ENCODE peak calls at places on chromosomes 7 and 10, in ten cellular contexts. D, X, O, I, P, U, M, S, B and V are unnamed samples.

GRCh38 chr7:140316165-140316661 is 82.1 kb downstream of the SLC37A3 start:
- DNase-seq in D (peak; percentile 93), X (peak; percentile 81), O (peak; percentile 69), I (no peak), P (no peak), U (no peak), M (no peak), S (no peak), B (peak; percentile 87), V (peak; percentile 94)

GRCh38 chr7:133230591-133231194 is 22.2 kb upstream of the EXOC4 start:
- DNase-seq in D (no peak), X (peak; percentile 64), O (peak; percentile 35), I (no peak), P (peak; percentile 52), U (peak; percentile 65), M (peak; percentile 36), S (no peak), B (no peak), V (no peak)

GRCh38 chr7:37915438-37915837 is 1.2 kb downstream of the SFRP4 start:
- DNase-seq in D (no peak), X (no peak), O (peak; percentile 10), I (no peak), P (peak; percentile 49), U (no peak), M (no peak), S (no peak), B (no peak), V (no peak)

GRCh38 chr10:132429281-132430230 is 32.6 kb downstream of the PWWP2B start:
- DNase-seq in D (no peak), X (peak; percentile 54), O (peak; percentile 65), I (no peak), P (peak; percentile 39), U (no peak), M (no peak), S (peak; percentile 61), B (no peak), V (no peak)

GRCh38 chr7:17651926-17652385 is 288.3 kb downstream of the SNX13 start:
- DNase-seq in D (no peak), X (no peak), O (no peak), I (no peak), P (no peak), U (no peak), M (no peak), S (no peak), B (no peak), V (peak; percentile 69)

GRCh38 chr7:151725844-151726770 is 150.8 kb downstream of the PRKAG2 start:
- DNase-seq in D (no peak), X (no peak), O (no peak), I (no peak), P (no peak), U (no peak), M (no peak), S (no peak), B (no peak), V (no peak)

GRCh38 chr10:59283456-59284082 is 78.8 kb downstream of the FAM13C start:
- DNase-seq in D (no peak), X (no peak), O (no peak), I (no peak), P (peak; percentile 58), U (no peak), M (no peak), S (no peak), B (no peak), V (no peak)

GRCh38 chr10:12566161-12567115 is 217.1 kb downstream of the CAMK1D start:
- DNase-seq in D (no peak), X (no peak), O (no peak), I (no peak), P (no peak), U (no peak), M (no peak), S (no peak), B (no peak), V (peak; percentile 77)

GRCh38 chr7:69932034-69932628 is 333.9 kb downstream of the AUTS2 start:
- DNase-seq in D (no peak), X (no peak), O (no peak), I (no peak), P (peak; percentile 61), U (no peak), M (no peak), S (no peak), B (no peak), V (no peak)

GRCh38 chr7:116334555-116334954 is 124.2 kb downstream of the TES start:
- DNase-seq in D (no peak), X (no peak), O (no peak), I (no peak), P (no peak), U (no peak), M (no peak), S (no peak), B (no peak), V (no peak)

GRCh38 chr7:128740996-128741395 is 1.8 kb downstream of the CALU start:
- DNase-seq in D (peak; percentile 72), X (no peak), O (no peak), I (no peak), P (no peak), U (no peak), M (no peak), S (no peak), B (no peak), V (no peak)

GRCh38 chr7:2444476-2444875 is 31.7 kb downstream of the GRIFIN start:
- DNase-seq in D (no peak), X (no peak), O (no peak), I (no peak), P (no peak), U (no peak), M (no peak), S (no peak), B (no peak), V (peak; percentile 74)

GRCh38 chr10:76973515-76974289 is 663.9 kb downstream of the KCNMA1 start:
- DNase-seq in D (no peak), X (no peak), O (no peak), I (no peak), P (peak; percentile 46), U (no peak), M (no peak), S (no peak), B (no peak), V (peak; percentile 77)

GRCh38 chr10:126705951-126706565 is 35.6 kb upstream of the C10orf90 start:
- DNase-seq in D (peak; percentile 86), X (no peak), O (no peak), I (no peak), P (no peak), U (no peak), M (no peak), S (no peak), B (no peak), V (no peak)

GRCh38 chr7:44072364-44073231 is 7.2 kb upstream of the PGAM2 start:
- DNase-seq in D (peak; percentile 96), X (peak; percentile 65), O (peak; percentile 71), I (no peak), P (peak; percentile 93), U (peak; percentile 79), M (peak; percentile 76), S (no peak), B (peak; percentile 91), V (peak; percentile 90)

GRCh38 chr10:5921746-5922145 is 31.7 kb downstream of the FBH1 start:
- DNase-seq in D (no peak), X (no peak), O (no peak), I (no peak), P (no peak), U (no peak), M (no peak), S (no peak), B (no peak), V (no peak)

GRCh38 chr7:83339927-83340326 is 177.2 kb upstream of the PCLO start:
- DNase-seq in D (no peak), X (no peak), O (no peak), I (no peak), P (no peak), U (no peak), M (no peak), S (no peak), B (no peak), V (no peak)
- TF ChIP-seq EP300 in D (no peak), X (no peak), O (no peak), I (no peak), P (no peak), U (no peak), M (no peak), S (no peak), B (no peak), V (no peak)

DNA sequence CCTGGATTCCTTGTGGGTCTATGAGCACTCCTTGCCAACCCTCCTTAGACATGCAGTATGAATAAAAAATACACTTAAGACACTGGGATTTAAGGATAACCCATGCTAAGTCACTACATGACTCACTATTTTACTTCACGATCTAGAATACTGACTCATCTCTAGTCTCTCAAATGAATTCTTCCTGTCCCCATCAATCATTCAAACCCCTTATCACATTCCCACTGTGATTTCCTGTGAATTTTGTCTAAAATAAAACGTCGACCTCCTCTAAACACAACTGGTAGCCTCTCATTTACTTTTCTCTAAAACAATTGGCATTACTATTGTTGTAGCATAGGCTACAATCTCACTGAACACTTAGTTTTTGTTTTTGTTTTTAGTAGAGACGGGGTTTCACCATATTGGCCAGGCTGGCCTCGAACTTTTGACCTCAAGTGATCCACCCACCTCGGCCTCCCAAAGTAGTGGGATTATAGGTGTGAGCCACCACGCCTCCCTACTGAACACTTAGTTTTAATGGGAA is 3.9 kb upstream of the IQUB start:
- DNase-seq in D (no peak), X (no peak), O (no peak), I (no peak), P (no peak), U (peak; percentile 56), M (no peak), S (no peak), B (no peak), V (no peak)
- TF ChIP-seq POLR2AphosphoS5 in D (no peak), X (no peak), O (no peak), I (no peak), P (peak; percentile 66), U (no peak), M (no peak), S (no peak), B (no peak), V (no peak)

DNA sequence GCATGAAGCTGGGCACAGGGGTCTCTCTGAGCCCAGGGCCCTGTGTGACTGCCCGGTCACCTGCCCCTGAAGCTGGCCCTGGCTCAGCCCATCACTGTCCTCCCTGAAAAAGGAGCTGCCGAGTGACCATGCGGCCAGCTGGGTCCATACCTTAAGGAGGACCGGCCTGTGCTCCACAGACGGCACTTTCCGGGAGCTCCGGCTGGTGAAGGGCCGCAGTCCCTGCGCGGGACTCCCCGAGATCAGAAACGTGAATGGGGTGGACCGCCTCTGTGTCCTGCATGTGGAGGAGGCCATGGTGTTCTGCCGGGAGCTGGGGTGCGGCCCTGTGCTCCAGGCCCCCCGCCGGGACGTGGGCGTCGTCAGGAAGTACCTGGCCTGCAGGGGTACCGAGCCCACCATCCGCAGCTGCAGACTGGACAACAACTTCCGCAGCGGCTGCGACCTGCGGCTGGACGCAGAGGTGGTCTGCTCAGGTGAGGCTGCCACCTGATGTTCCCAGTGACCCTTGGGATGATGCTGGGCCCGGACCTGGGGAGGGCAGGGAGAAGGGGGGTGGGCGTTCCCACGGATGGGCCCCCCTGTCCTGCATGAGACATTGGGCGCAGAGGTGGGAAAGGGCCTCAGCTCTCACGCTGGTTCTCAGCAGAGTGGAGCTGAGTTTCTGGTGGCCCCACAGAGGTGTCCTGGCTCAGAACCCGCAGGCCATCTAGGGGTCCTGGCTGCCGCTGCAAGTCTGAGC is 3.5 kb downstream of the SCART1 start:
- DNase-seq in D (peak; percentile 77), X (peak; percentile 22), O (no peak), I (no peak), P (no peak), U (no peak), M (no peak), S (peak; percentile 77), B (no peak), V (no peak)
- H3K36me3 ChIP-seq in D (no peaks in the 10 kb centered on the region), X (peaks cover 5% of the 10 kb centered on the region), O (no peaks in the 10 kb centered on the region), I (no peaks in the 10 kb centered on the region), P (no peaks in the 10 kb centered on the region), U (no peaks in the 10 kb centered on the region), M (no peaks in the 10 kb centered on the region), S (no peaks in the 10 kb centered on the region), B (peaks cover 9% of the 10 kb centered on the region), V (no peaks in the 10 kb centered on the region)

GRCh38 chr7:111827863-111828504 is 265.7 kb upstream of the IMMP2L start:
- DNase-seq in D (no peak), X (no peak), O (no peak), I (no peak), P (no peak), U (no peak), M (no peak), S (no peak), B (no peak), V (no peak)
- TF ChIP-seq EP300 in D (no peak), X (no peak), O (no peak), I (no peak), P (no peak), U (no peak), M (no peak), S (no peak), B (no peak), V (no peak)